ENCODE peak calls at places on chromosomes 6 and 20, in seven cellular contexts. M is HTR-8/SVneo; S is EL; D is activated CD4-positive, alpha-beta memory T cell treated with anti-CD3 and anti-CD28 coated beads for 36 hours; B is activated T-cell treated with anti-CD3 and anti-CD28 coated beads, Interleukin-2, amount 50 U/mL, for 1 hour; G is sciatic nerve; Y is right cardiac atrium. I is an unnamed sample.

GRCh38 chr6:53794720-53795253 is at the start of gene LRRC1:
- DNase-seq in Y (peak), B (peak), M (peak), G (peak), D (peak), S (peak), I (peak)

GRCh38 chr6:76135481-76135880 is 63.0 kb upstream of the IMPG1 start:
- DNase-seq in Y (no peak), D (no peak), B (no peak), M (no peak), S (no peak), G (no peak), I (no peak)

GRCh38 chr6:151379933-151380847 is 11.2 kb downstream of the ZBTB2 start:
- DNase-seq in Y (no peak), G (no peak), M (no peak), S (no peak), B (no peak), D (peak), I (no peak)

GRCh38 chr6:88982720-88983119 is 19.3 kb upstream of the RNGTT start:
- DNase-seq in D (peak), S (peak), Y (no peak), G (no peak), M (peak), B (no peak), I (no peak)

GRCh38 chr6:44787254-44787844 is 399.8 kb downstream of the CDC5L start:
- DNase-seq in D (peak), S (no peak), B (no peak), G (no peak), M (no peak), Y (no peak), I (no peak)

GRCh38 chr6:96246563-96246962 is 230.8 kb downstream of the FUT9 start:
- DNase-seq in B (no peak), M (no peak), G (no peak), S (no peak), D (no peak), Y (no peak), I (no peak)

GRCh38 chr6:116035616-116036015 is 25.1 kb downstream of the FRK start:
- DNase-seq in S (no peak), Y (no peak), D (no peak), B (no peak), M (no peak), G (no peak), I (no peak)

GRCh38 chr6:90940812-90941481 is 354.1 kb upstream of the MAP3K7 start:
- DNase-seq in G (no peak), M (no peak), B (no peak), Y (no peak), D (no peak), S (peak), I (no peak)

GRCh38 chr20:2509794-2510193 is 1.1 kb upstream of the ZNF343 start:
- DNase-seq in B (no peak), D (no peak), M (no peak), Y (no peak), S (no peak), G (no peak), I (no peak)

GRCh38 chr6:71385111-71385822 is 96.7 kb downstream of the OGFRL1 start:
- DNase-seq in G (no peak), B (no peak), Y (no peak), D (no peak), S (no peak), M (no peak), I (no peak)